ENCODE peak calls at places on chromosomes 13 and 19, in ten cellular contexts. O is right lobe of liver; S is lower lobe of right lung; L is effector memory CD4-positive, alpha-beta T cell; Y is left ventricle myocardium inferior; V is foreskin keratinocyte; C is WERI-Rb-1; E is psoas muscle; G is uterus; K is tibial nerve. B is an unnamed sample.

GRCh38 chr19:18091217-18091608 is 4.5 kb upstream of the IL12RB1 start:
- DNase-seq in C (no peak), K (no peak), Y (peak), E (peak), G (no peak), V (no peak), S (peak), O (peak), L (peak), B (peak)

GRCh38 chr19:52398091-52398461 is 427 bp downstream of the ZNF528 start:
- DNase-seq in Y (no peak), C (peak), L (no peak), G (no peak), S (no peak), V (peak), O (no peak), E (peak), K (no peak), B (no peak)

GRCh38 chr19:51712461-51713081 is 11.2 kb downstream of the HAS1 start:
- DNase-seq in L (no peak), V (no peak), O (no peak), K (no peak), E (no peak), Y (no peak), S (no peak), G (no peak), C (peak), B (no peak)

GRCh38 chr13:113148407-113148806 is 10.0 kb upstream of the PROZ start:
- DNase-seq in S (no peak), C (no peak), L (no peak), G (no peak), Y (no peak), O (no peak), E (no peak), K (no peak), V (no peak), B (no peak)

GRCh38 chr13:22173605-22174004 is 502.7 kb downstream of the FGF9 start:
- DNase-seq in L (no peak), Y (no peak), K (no peak), G (no peak), V (no peak), S (no peak), C (no peak), O (no peak), E (no peak), B (no peak)

GRCh38 chr19:15452111-15453047 is 2.6 kb upstream of the WIZ start:
- DNase-seq in Y (peak), E (peak), L (peak), G (peak), O (peak), C (peak), S (peak), K (peak), V (peak), B (peak)

GRCh38 chr19:54893406-54893805 is 12.5 kb upstream of the NCR1 start:
- DNase-seq in O (no peak), Y (no peak), G (no peak), K (no peak), L (no peak), E (no peak), V (no peak), C (no peak), S (no peak), B (no peak)

GRCh38 chr13:34172048-34172447 is 354.1 kb downstream of the RFC3 start:
- DNase-seq in V (no peak), O (no peak), Y (no peak), S (no peak), C (no peak), K (no peak), L (no peak), G (no peak), E (no peak), B (no peak)

GRCh38 chr19:40502081-40502480 is 35.3 kb downstream of the SPTBN4 start:
- DNase-seq in V (no peak), K (no peak), O (no peak), G (no peak), S (no peak), C (no peak), Y (no peak), E (no peak), L (no peak), B (no peak)

GRCh38 chr19:4233282-4233853 is 4.0 kb downstream of the EBI3 start:
- DNase-seq in S (peak), Y (peak), C (peak), V (no peak), K (no peak), E (no peak), O (peak), G (no peak), L (peak), B (no peak)

GRCh38 chr19:18650468-18651001 is 13.7 kb downstream of the KLHL26 start:
- DNase-seq in E (peak), Y (peak), S (no peak), G (peak), K (peak), L (no peak), C (no peak), V (no peak), O (no peak), B (peak)

GRCh38 chr13:76425930-76426329 is 460.3 kb downstream of the KCTD12 start:
- DNase-seq in G (no peak), O (no peak), E (no peak), C (peak), V (no peak), L (no peak), Y (no peak), S (no peak), K (no peak), B (no peak)

GRCh38 chr13:50521750-50522149 is 321.7 kb downstream of the DLEU7 start:
- DNase-seq in K (no peak), L (no peak), G (no peak), Y (no peak), O (no peak), V (no peak), S (no peak), C (no peak), E (no peak), B (no peak)

GRCh38 chr13:39777527-39778061 is 122.1 kb downstream of the COG6 start:
- DNase-seq in V (peak), C (peak), L (no peak), Y (no peak), E (no peak), G (no peak), O (no peak), K (no peak), S (no peak), B (no peak)

GRCh38 chr13:42064259-42064658 is 15.8 kb downstream of the DGKH start:
- DNase-seq in Y (no peak), K (no peak), C (no peak), O (no peak), G (no peak), E (no peak), L (no peak), V (no peak), S (no peak), B (no peak)

GRCh38 chr13:25632166-25632888 is 260.6 kb downstream of the ATP8A2 start:
- DNase-seq in E (no peak), K (no peak), O (no peak), C (no peak), Y (no peak), V (no peak), L (no peak), G (no peak), S (no peak), B (no peak)

GRCh38 chr19:54273811-54274210 is 7.1 kb downstream of the LILRB2 start:
- DNase-seq in S (no peak), G (no peak), Y (no peak), E (no peak), C (no peak), K (no peak), O (no peak), L (no peak), V (no peak), B (no peak)

GRCh38 chr13:70623260-70623659 is 515.0 kb upstream of the KLHL1 start:
- DNase-seq in O (no peak), K (no peak), L (no peak), Y (no peak), E (no peak), G (no peak), S (no peak), V (no peak), C (no peak), B (no peak)

GRCh38 chr13:114129649-114130062 is 2.8 kb downstream of the RASA3 start:
- DNase-seq in V (no peak), C (no peak), L (no peak), G (no peak), Y (no peak), K (no peak), S (no peak), E (no peak), O (no peak), B (no peak)

DNA sequence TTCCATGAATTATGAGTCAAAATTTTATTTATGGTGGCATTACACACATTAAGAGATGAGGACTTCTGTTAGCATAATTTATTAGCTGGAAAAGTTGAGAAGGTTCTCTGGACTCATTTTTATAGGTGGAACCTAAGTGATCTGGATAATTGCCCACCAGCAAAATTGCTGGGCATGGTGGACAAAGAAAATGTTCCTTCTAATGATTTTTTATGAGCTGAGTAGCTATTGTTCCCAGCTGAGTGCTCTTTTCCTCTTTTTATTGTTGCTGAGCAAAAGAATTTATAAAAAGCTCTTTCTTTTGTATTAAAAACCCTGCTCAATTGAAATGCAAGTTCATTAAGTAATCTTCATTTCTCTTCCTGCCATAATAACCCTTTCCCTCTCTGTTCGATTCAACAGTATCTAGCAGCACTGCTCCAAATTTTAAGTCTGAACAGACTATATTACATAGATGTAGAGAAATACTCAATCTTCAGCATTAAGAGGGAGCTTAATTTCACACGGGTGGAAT is 88.6 kb downstream of the DNAJC15 start:
- DNase-seq in E (no peak), S (no peak), C (no peak), K (no peak), O (no peak), V (no peak), Y (no peak), L (no peak), G (no peak), B (no peak)
- H3K27ac ChIP-seq in E (no peak), S (no peak), C (no peak), K (no peak), O (no peak), V (no peak), Y (no peak), L (no peak), G (no peak), B (no peak)

GRCh38 chr19:45798995-45799517 is 6.4 kb upstream of the DMWD start:
- DNase-seq in E (peak), S (peak), L (peak), O (no peak), V (no peak), Y (peak), K (no peak), G (peak), C (peak), B (peak)
- H3K27ac ChIP-seq in E (peak), S (no peak), L (no peak), O (no peak), V (no peak), Y (no peak), K (no peak), G (peak), C (no peak), B (no peak)

DNA sequence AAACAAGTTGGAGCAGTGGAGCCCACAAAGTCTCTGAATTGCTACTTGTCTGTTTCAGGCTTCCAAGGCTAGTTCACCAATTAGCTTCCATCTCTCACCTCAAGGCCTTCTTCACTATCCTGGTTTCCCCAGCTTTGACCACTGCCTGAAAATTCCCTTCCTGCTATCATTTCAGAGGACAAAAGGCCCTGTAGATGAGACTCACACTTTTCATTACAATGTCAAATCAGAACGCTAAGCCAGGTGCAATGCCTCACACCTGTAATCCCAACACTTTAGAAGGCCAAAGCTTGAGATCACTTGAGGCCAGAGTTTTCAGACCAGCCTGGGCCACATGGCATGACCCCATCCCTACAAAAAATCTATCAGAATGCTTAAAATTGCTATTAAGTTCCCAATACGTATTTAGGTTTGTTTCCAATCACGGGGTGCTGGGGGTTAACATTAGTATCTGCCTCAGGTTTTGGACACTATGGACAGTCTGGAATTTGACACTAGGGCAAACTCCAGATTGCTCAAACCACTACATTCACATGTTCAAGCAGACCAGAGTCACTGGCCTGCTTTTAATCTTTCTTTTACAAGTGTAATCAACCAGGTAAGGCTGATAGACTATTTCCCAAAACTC is 5.5 kb downstream of the TPT1 start:
- DNase-seq in E (no peak), K (no peak), L (no peak), O (no peak), S (no peak), Y (no peak), C (no peak), G (no peak), V (no peak), B (no peak)
- H3K27ac ChIP-seq in E (peak), K (no peak), L (no peak), O (peak), S (peak), Y (peak), C (no peak), G (no peak), V (no peak), B (no peak)

GRCh38 chr19:38697641-38698071 is 46.6 kb downstream of the CAPN12 start:
- DNase-seq in V (no peak), G (no peak), C (no peak), O (no peak), L (no peak), S (no peak), Y (no peak), K (no peak), E (no peak), B (no peak)

GRCh38 chr19:38695319-38695683 is 47.9 kb downstream of the ACTN4 start:
- DNase-seq in V (no peak), Y (no peak), O (no peak), L (no peak), E (no peak), C (no peak), S (no peak), K (no peak), G (no peak), B (no peak)

GRCh38 chr19:38697197-38697596 is 47.1 kb downstream of the CAPN12 start:
- DNase-seq in V (no peak), K (no peak), Y (no peak), G (no peak), L (no peak), O (no peak), S (no peak), E (no peak), C (no peak), B (no peak)

GRCh38 chr19:38696733-38697055 is 47.6 kb downstream of the CAPN12 start:
- DNase-seq in O (no peak), V (no peak), K (no peak), L (no peak), S (no peak), E (no peak), C (no peak), G (no peak), Y (no peak), B (no peak)

DNA sequence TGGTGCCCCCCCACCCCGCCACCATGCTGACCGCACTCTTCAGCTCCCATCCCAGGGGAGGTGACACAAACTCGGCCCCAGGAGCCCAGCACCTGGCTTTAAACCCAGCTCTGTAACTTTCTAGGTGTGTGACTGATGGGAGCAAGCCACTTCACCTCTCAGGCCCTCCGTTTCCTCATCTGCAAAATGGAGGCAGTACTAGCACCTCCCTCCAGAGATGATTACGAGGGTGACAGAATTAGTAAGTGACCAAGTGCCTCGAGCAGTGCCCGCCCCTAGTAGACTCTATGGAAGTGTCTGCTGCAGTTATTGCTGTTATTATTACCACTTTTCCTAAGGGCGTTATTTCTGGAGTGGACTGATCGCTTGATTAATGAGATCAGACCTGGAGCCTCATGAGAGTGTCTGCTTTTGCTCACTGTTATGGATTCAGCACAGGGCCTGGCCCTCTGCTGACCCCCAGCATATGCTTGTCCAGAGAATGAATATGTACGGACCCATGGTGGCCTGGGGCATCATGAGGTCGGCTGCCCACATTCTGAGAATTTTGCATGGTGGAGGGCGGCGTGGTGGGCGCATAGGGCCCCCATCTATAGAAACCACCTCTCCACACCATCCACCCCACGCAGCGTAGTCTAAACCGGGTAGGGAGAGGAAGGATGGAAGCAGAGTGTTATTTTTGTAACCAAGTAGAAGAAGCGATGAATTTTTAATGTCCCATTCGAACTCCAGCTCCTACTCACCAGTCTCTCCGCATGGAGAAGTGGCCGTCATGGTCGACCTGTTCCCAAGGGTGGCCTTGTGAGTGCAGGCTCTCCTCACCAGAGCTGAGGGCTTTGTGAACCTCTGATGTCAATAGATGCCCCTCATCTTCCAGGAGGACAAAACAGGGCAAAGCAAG is 48.2 kb downstream of the CAPN12 start:
- DNase-seq in L (no peak), V (no peak), K (no peak), C (no peak), O (no peak), G (no peak), E (no peak), Y (no peak), S (no peak), B (no peak)
- H3K27ac ChIP-seq in L (no peak), V (peak), K (no peak), C (no peak), O (peak), G (peak), E (peak), Y (peak), S (peak), B (peak)

GRCh38 chr13:110652231-110652730 is 36.9 kb downstream of the NAXD start:
- DNase-seq in O (no peak), Y (no peak), G (no peak), C (no peak), E (no peak), S (no peak), L (no peak), K (no peak), V (no peak), B (no peak)

GRCh38 chr13:110651726-110652230 is 36.4 kb downstream of the NAXD start:
- DNase-seq in V (no peak), K (no peak), Y (no peak), L (no peak), G (no peak), C (no peak), E (peak), O (no peak), S (no peak), B (no peak)

GRCh38 chr13:110652755-110653154 is 37.4 kb downstream of the NAXD start:
- DNase-seq in C (no peak), G (no peak), O (no peak), Y (no peak), E (no peak), K (no peak), L (no peak), V (no peak), S (no peak), B (no peak)

GRCh38 chr13:110650436-110650835 is 35.1 kb downstream of the NAXD start:
- DNase-seq in K (no peak), C (no peak), Y (no peak), S (no peak), L (no peak), V (no peak), G (no peak), E (peak), O (no peak), B (no peak)

DNA sequence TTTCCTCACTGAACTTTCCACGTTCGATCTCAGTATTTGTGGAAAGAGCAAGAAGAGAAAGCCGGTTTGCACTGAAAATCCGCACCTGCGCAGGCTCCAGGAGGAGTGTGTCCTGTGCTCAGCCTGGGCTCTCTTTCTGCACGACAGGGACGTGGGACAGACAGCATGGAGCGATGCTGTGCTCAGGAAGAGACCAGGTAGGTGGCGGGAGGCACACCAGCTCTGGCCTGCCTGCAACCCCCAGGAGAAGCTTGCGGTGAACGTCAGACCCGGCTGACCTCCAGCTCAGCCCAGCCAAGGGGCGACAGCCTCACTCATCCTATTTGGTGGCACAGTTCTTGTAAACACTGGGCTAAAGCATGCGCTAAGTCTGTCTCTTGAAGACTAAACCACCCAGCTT is 35.9 kb downstream of the NAXD start:
- DNase-seq in V (no peak), Y (no peak), K (no peak), O (no peak), C (no peak), L (no peak), G (no peak), E (no peak), S (no peak), B (no peak)
- H3K27ac ChIP-seq in V (no peak), Y (no peak), K (no peak), O (no peak), C (no peak), L (no peak), G (no peak), E (no peak), S (no peak), B (no peak)

GRCh38 chr13:90713436-90714133 is 633.9 kb upstream of the MIR17HG start:
- DNase-seq in L (no peak), Y (no peak), E (no peak), G (no peak), C (no peak), S (no peak), K (no peak), V (no peak), O (no peak), B (no peak)

GRCh38 chr13:90719452-90719851 is 628.0 kb upstream of the MIR17HG start:
- DNase-seq in Y (no peak), E (no peak), O (no peak), S (no peak), V (no peak), C (no peak), L (no peak), K (no peak), G (no peak), B (no peak)

GRCh38 chr13:90723381-90723780 is 624.1 kb upstream of the MIR17HG start:
- DNase-seq in E (no peak), O (no peak), Y (no peak), G (no peak), C (no peak), K (no peak), L (no peak), V (no peak), S (no peak), B (no peak)

GRCh38 chr13:90721937-90722336 is 625.5 kb upstream of the MIR17HG start:
- DNase-seq in Y (no peak), V (no peak), C (no peak), L (no peak), E (no peak), S (no peak), K (no peak), G (no peak), O (no peak), B (no peak)

GRCh38 chr13:90717451-90717936 is 630.0 kb upstream of the MIR17HG start:
- DNase-seq in S (no peak), G (no peak), C (no peak), Y (no peak), K (no peak), E (no peak), V (peak), O (no peak), L (no peak), B (no peak)
- H3K27ac ChIP-seq in S (no peak), G (no peak), C (no peak), Y (no peak), K (no peak), E (no peak), V (no peak), O (no peak), L (no peak), B (no peak)

DNA sequence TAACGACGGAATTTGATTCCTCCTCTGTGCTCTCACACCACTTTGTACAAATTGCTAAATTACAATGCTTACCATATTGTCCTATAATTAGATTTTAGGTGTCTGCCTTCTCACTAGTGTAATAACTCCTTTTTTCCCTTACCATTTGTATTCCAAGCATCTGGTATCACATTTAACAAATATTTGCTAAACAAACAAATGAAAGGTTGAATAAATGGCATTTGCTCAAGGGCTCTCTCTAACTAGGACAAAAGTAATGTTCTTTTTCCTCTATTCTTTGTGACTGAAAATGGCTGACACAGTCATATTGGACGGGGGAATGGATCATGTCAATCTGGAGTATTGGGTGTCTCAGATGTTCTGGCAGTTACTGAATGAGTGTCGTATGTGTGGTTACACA is 99.7 kb downstream of the ENOX1 start:
- DNase-seq in O (no peak), L (no peak), K (no peak), S (no peak), V (no peak), E (no peak), C (no peak), G (no peak), Y (no peak), B (no peak)
- H3K27ac ChIP-seq in O (no peak), L (no peak), K (no peak), S (no peak), V (no peak), E (peak), C (no peak), G (peak), Y (peak), B (no peak)